ENCODE peak calls at places on chromosomes 1 and 21, in eight cellular contexts. S is GM23338, Z is HCT116, V is cardiac muscle cell, I is tibial nerve, J is lower lobe of right lung, L is colonic mucosa, A is lung. G is an unnamed sample.

GRCh38 chr1:41698916-41699860 is 214.7 kb upstream of the EDN2 start:
- DNase-seq in Z (no peak), V (no peak), A (no peak), S (no peak), L (no peak), J (no peak), I (no peak), G (no peak)

GRCh38 chr1:236143104-236143948 is 987 bp downstream of the GPR137B start:
- DNase-seq in J (no peak), I (no peak), V (peak; percentile 72), A (no peak), L (no peak), S (peak; percentile 45), Z (no peak), G (no peak)

GRCh38 chr1:1004780-1005697 is 5.1 kb upstream of the HES4 start:
- DNase-seq in S (no peak), J (peak; percentile 71), V (peak; percentile 69), Z (no peak), A (peak; percentile 64), L (peak; percentile 46), I (no peak), G (no peak)

GRCh38 chr1:243325305-243325890 is 69.6 kb downstream of the SDCCAG8 start:
- DNase-seq in I (no peak), V (peak; percentile 78), J (no peak), A (no peak), Z (peak; percentile 38), L (peak; percentile 21), S (peak; percentile 70), G (no peak)

GRCh38 chr1:174060090-174060489 is 37.9 kb upstream of the RC3H1 start:
- DNase-seq in I (no peak), J (no peak), S (no peak), L (no peak), Z (no peak), A (no peak), V (no peak), G (no peak)

GRCh38 chr1:177346960-177347359 is 176.2 kb downstream of the BRINP2 start:
- DNase-seq in Z (no peak), A (no peak), S (no peak), L (peak; percentile 81), J (no peak), I (no peak), V (no peak), G (no peak)

GRCh38 chr1:119686661-119687060 is 25.1 kb upstream of the PHGDH start:
- DNase-seq in I (no peak), L (no peak), J (no peak), Z (no peak), V (no peak), A (no peak), S (peak; percentile 60), G (no peak)

GRCh38 chr21:46063734-46064680 is 33.9 kb upstream of the COL6A2 start:
- DNase-seq in V (no peak), Z (no peak), I (no peak), S (no peak), J (peak; percentile 39), A (peak; percentile 16), L (no peak), G (no peak)

GRCh38 chr1:226827968-226828513 is 42.4 kb upstream of the PSEN2 start:
- DNase-seq in Z (peak; percentile 90), L (peak; percentile 97), V (peak; percentile 98), I (peak; percentile 89), A (peak; percentile 96), S (peak; percentile 97), J (peak; percentile 96), G (peak; percentile 95)

GRCh38 chr1:89762801-89763648 is 57.8 kb upstream of the LRRC8D start:
- DNase-seq in L (peak; percentile 86), A (peak; percentile 88), J (peak; percentile 92), V (peak; percentile 91), Z (peak; percentile 28), I (peak; percentile 76), S (peak; percentile 95), G (peak; percentile 90)

GRCh38 chr1:199799116-199799515 is 228.4 kb upstream of the NR5A2 start:
- DNase-seq in L (no peak), S (peak; percentile 40), Z (no peak), I (no peak), V (no peak), J (no peak), A (no peak), G (no peak)

GRCh38 chr1:238252033-238252802 is 361.5 kb upstream of the ZP4 start:
- DNase-seq in V (peak; percentile 28), S (peak; percentile 91), Z (no peak), J (no peak), A (peak; percentile 40), I (peak; percentile 29), L (peak; percentile 43), G (peak; percentile 15)

GRCh38 chr1:94463765-94464330 is 45.7 kb downstream of the ABCD3 start:
- DNase-seq in J (no peak), Z (peak; percentile 49), I (no peak), V (peak; percentile 74), S (peak; percentile 55), A (no peak), L (peak; percentile 36), G (no peak)

GRCh38 chr1:91725961-91726704 is 159.8 kb downstream of the TGFBR3 start:
- DNase-seq in L (no peak), V (peak; percentile 78), S (no peak), Z (no peak), A (no peak), I (no peak), J (no peak), G (no peak)

DNA sequence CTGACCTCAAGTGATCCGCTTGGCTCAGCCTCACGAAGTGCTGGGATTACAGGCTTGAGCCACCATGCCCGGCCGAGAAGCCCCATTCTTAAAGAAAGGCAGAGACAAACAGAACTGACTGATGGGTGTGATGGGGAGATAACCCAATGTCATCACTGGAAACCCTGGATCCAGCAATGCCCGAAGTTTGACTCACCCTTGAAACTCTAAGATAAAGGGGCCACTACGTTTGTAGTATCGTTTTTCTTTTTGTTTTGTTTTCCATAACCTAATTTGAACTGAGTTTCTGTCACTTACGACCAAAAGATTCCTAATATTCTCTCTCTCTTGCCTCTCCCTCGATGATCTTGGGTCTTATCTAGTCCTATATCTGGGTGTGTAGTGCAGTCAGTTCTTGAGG is 57.7 kb upstream of the ID3 start:
- DNase-seq in I (no peak), J (no peak), Z (no peak), V (no peak), A (no peak), S (no peak), L (no peak), G (no peak)
- H3K4me1 ChIP-seq in I (peaks cover 4% of the 10 kb centered on the region), J (peaks cover 6% of the 10 kb centered on the region), Z (peaks cover 11% of the 10 kb centered on the region), V (no peaks in the 10 kb centered on the region), A (no peaks in the 10 kb centered on the region), S (peaks cover 19% of the 10 kb centered on the region), L (no peaks in the 10 kb centered on the region), G (peaks cover 3% of the 10 kb centered on the region)

GRCh38 chr1:161330346-161330745 is 16.2 kb downstream of the SDHC start:
- DNase-seq in I (no peak), S (no peak), Z (no peak), A (no peak), J (no peak), V (no peak), L (no peak), G (no peak)
- TF ChIP-seq CTCF in I (no peak), S (no peak), Z (no peak), A (no peak), J (no peak), V (no peak), L (no peak), G (no peak)

GRCh38 chr1:157137773-157138219 is 399 bp downstream of the ETV3 start:
- DNase-seq in Z (no peak), V (no peak), I (no peak), A (no peak), L (no peak), S (no peak), J (no peak), G (no peak)
- H3K4me1 ChIP-seq in Z (peaks cover 13% of the 10 kb centered on the region), V (peaks cover 19% of the 10 kb centered on the region), I (peaks cover 38% of the 10 kb centered on the region), A (peaks cover 14% of the 10 kb centered on the region), L (peaks cover 7% of the 10 kb centered on the region), S (peaks cover 49% of the 10 kb centered on the region), J (peaks cover 50% of the 10 kb centered on the region), G (peaks cover 19% of the 10 kb centered on the region)

GRCh38 chr1:67987046-67987799 is 63.2 kb downstream of the DIRAS3 start:
- DNase-seq in S (no peak), V (peak; percentile 96), J (no peak), L (no peak), A (no peak), I (no peak), Z (no peak), G (no peak)
- TF ChIP-seq CTCF in S (no peak), V (no peak), J (no peak), L (no peak), A (no peak), I (no peak), Z (no peak), G (no peak)

GRCh38 chr21:38254970-38255369 is 1.8 kb upstream of the KCNJ15 start:
- DNase-seq in J (no peak), V (no peak), Z (no peak), S (no peak), L (no peak), I (no peak), A (no peak), G (no peak)

GRCh38 chr21:38256599-38257302 is at the start of gene KCNJ15:
- DNase-seq in V (no peak), A (no peak), Z (no peak), I (no peak), J (no peak), S (no peak), L (no peak), G (no peak)

GRCh38 chr21:38259665-38260064 is 2.9 kb downstream of the KCNJ15 start:
- DNase-seq in V (no peak), I (no peak), L (no peak), A (no peak), S (no peak), J (no peak), Z (no peak), G (no peak)

GRCh38 chr21:38258803-38259485 is 2.2 kb downstream of the KCNJ15 start:
- DNase-seq in S (no peak), A (no peak), Z (no peak), L (no peak), I (no peak), V (peak; percentile 95), J (no peak), G (no peak)

GRCh38 chr21:38255718-38256117 is 1.1 kb upstream of the KCNJ15 start:
- DNase-seq in S (no peak), L (no peak), V (no peak), A (no peak), J (no peak), Z (no peak), I (no peak), G (no peak)
- H3K4me1 ChIP-seq in S (no peaks in the 10 kb centered on the region), L (peaks cover 4% of the 10 kb centered on the region), V (no peaks in the 10 kb centered on the region), A (no peaks in the 10 kb centered on the region), J (peaks cover under 1% of the 10 kb centered on the region), Z (no peaks in the 10 kb centered on the region), I (no peaks in the 10 kb centered on the region), G (no peaks in the 10 kb centered on the region)

DNA sequence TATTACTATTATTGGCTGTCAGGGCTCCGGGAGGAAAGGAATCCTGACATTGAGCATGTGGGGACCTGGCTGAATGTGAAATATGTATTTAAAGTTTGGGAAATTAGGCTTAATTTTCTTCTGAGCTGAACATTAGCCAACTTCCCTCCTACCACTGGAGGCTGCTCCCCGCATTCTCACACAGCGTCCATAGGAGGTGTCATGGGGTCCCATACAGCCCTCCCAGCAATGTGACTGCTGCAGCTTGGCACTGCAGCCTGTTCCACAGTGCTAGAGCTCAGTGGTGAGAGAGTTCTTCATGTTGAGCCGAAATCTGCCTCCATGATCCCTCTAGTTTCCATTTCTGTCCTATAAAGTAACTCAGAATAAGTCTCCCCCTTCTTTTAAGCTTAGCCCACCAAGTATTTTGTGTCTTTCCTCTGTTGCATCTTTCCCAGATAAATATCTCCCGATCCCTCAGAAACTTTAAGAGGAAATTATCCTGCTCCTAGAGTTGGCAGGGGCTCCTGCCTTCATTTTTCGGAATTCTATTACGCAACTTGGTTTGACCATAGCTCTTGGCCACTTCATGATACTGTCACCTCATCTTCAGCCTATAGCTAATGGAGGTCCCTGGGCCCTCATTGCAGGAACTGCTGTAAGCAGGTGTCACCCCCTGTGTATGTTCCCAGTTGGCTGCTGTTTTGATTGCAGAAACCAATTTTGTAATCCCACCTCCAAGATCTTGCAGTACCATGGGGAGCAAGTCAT is 2.0 kb downstream of the FCRL6 start:
- DNase-seq in S (peak; percentile 57), V (no peak), L (no peak), I (no peak), Z (no peak), A (no peak), J (no peak), G (no peak)
- TF ChIP-seq CTCF in S (peak; percentile 37), V (no peak), L (no peak), I (no peak), Z (no peak), A (no peak), J (peak; percentile 13), G (no peak)

G was measured in heart right ventricle.